ENCODE peak calls at places on chromosomes 13 and 19, in ten cellular contexts. Z is T-helper 2 cell; U is endodermal cell; B is CD8-positive, alpha-beta T cell; E is activated naive CD4-positive, alpha-beta T cell; H is AG08396; V is AG10803; O is AG09309; X is amygdala; P is astrocyte of the hippocampus. R is an unnamed sample.

GRCh38 chr13:31982124-31982523 is 49.5 kb upstream of the FRY start:
- DNase-seq in H (no peak), Z (no peak), P (peak), B (no peak), X (no peak), V (no peak), E (no peak), O (no peak), U (no peak), R (peak)

GRCh38 chr19:5387472-5387871 is 46.9 kb upstream of the PTPRS start:
- DNase-seq in U (no peak), B (no peak), X (no peak), H (no peak), E (no peak), P (no peak), V (no peak), O (no peak), Z (no peak), R (no peak)

GRCh38 chr19:54399189-54399588 is 16.1 kb upstream of the TTYH1 start:
- DNase-seq in U (no peak), P (no peak), X (no peak), H (no peak), B (no peak), E (no peak), V (no peak), O (no peak), Z (no peak), R (no peak)

GRCh38 chr19:23810496-23810895 is 51.8 kb upstream of the ZNF681 start:
- DNase-seq in V (no peak), O (no peak), E (no peak), H (no peak), P (no peak), Z (no peak), B (no peak), X (no peak), U (no peak), R (no peak)

GRCh38 chr13:71831716-71832115 is 35.3 kb downstream of the DACH1 start:
- DNase-seq in H (no peak), X (no peak), B (no peak), P (no peak), E (no peak), V (no peak), O (no peak), Z (no peak), U (peak), R (no peak)

GRCh38 chr19:33498391-33499000 is 23.1 kb downstream of the PEPD start:
- DNase-seq in P (no peak), O (no peak), X (no peak), Z (no peak), H (no peak), E (no peak), U (no peak), B (no peak), V (no peak), R (no peak)

GRCh38 chr13:44267966-44268365 is 105.7 kb upstream of the SERP2 start:
- DNase-seq in H (peak), E (no peak), B (no peak), U (no peak), X (no peak), O (peak), V (peak), Z (no peak), P (peak), R (no peak)

GRCh38 chr19:6532244-6532999 is 1.6 kb downstream of the TNFSF9 start:
- DNase-seq in U (peak), O (no peak), E (no peak), H (no peak), B (no peak), P (no peak), Z (no peak), X (no peak), V (no peak), R (no peak)

GRCh38 chr13:28476919-28477708 is 17.8 kb downstream of the FLT1 start:
- DNase-seq in X (no peak), E (no peak), U (no peak), P (no peak), O (no peak), V (no peak), H (no peak), B (no peak), Z (no peak), R (no peak)

GRCh38 chr13:27617801-27618411 is 2.4 kb downstream of the LNX2 start:
- DNase-seq in V (no peak), E (no peak), H (no peak), Z (no peak), B (no peak), P (no peak), X (no peak), U (no peak), O (no peak), R (no peak)

GRCh38 chr19:42563352-42564210 is 31.1 kb downstream of the CEACAM8 start:
- DNase-seq in X (no peak), Z (no peak), O (peak), E (peak), B (no peak), V (peak), H (peak), U (peak), P (peak), R (peak)